ENCODE peak calls at places on chromosomes 4 and X, in four cellular contexts. One of them, this sample, is unnamed.

GRCh38 chr4:151329217-151330007 is 4.0 kb upstream of the SH3D19 start:
- DNase-seq in psoas muscle: no peak
- DNase-seq in astrocyte of the spinal cord: no peak
- DNase-seq in transverse colon: no peak
- DNase-seq in this sample: no peak

GRCh38 chr4:54877006-54877405 is 219.2 kb downstream of the KIT start:
- DNase-seq in psoas muscle: no peak
- DNase-seq in astrocyte of the spinal cord: peak
- DNase-seq in transverse colon: no peak
- DNase-seq in this sample: peak

GRCh38 chrX:9282325-9282724 is 182.5 kb upstream of the TBL1X start:
- DNase-seq in astrocyte of the spinal cord: no peak
- DNase-seq in transverse colon: no peak
- DNase-seq in psoas muscle: no peak
- DNase-seq in this sample: no peak

GRCh38 chrX:51461053-51462050 is 35.0 kb downstream of the NUDT11 start:
- DNase-seq in astrocyte of the spinal cord: peak
- DNase-seq in transverse colon: no peak
- DNase-seq in psoas muscle: no peak
- DNase-seq in this sample: peak

GRCh38 chrX:71546879-71547278 is 14.0 kb downstream of the OGT start:
- DNase-seq in psoas muscle: no peak
- DNase-seq in astrocyte of the spinal cord: no peak
- DNase-seq in transverse colon: no peak
- DNase-seq in this sample: no peak

GRCh38 chrX:18098704-18099103 is 122.0 kb downstream of the BEND2 start:
- DNase-seq in psoas muscle: no peak
- DNase-seq in astrocyte of the spinal cord: no peak
- DNase-seq in transverse colon: no peak
- DNase-seq in this sample: no peak

GRCh38 chr4:69470561-69470960 is 25.1 kb downstream of the UGT2B4 start:
- DNase-seq in transverse colon: no peak
- DNase-seq in psoas muscle: no peak
- DNase-seq in astrocyte of the spinal cord: no peak
- DNase-seq in this sample: no peak

GRCh38 chr4:17138847-17139246 is 240.4 kb upstream of the LDB2 start:
- DNase-seq in psoas muscle: no peak
- DNase-seq in transverse colon: no peak
- DNase-seq in astrocyte of the spinal cord: peak
- DNase-seq in this sample: no peak

GRCh38 chr4:169745291-169745690 is 12.5 kb downstream of the HPF1 start:
- DNase-seq in astrocyte of the spinal cord: peak
- DNase-seq in psoas muscle: no peak
- DNase-seq in transverse colon: no peak
- DNase-seq in this sample: peak

GRCh38 chrX:132411310-132411977 is 77.4 kb downstream of the MBNL3 start:
- DNase-seq in astrocyte of the spinal cord: no peak
- DNase-seq in psoas muscle: no peak
- DNase-seq in transverse colon: no peak
- DNase-seq in this sample: no peak

GRCh38 chrX:11890843-11891514 is 132.9 kb downstream of the MSL3 start:
- DNase-seq in psoas muscle: peak
- DNase-seq in astrocyte of the spinal cord: no peak
- DNase-seq in transverse colon: peak
- DNase-seq in this sample: no peak

GRCh38 chrX:115054876-115055275 is 37.5 kb upstream of the IL13RA2 start:
- DNase-seq in astrocyte of the spinal cord: no peak
- DNase-seq in psoas muscle: no peak
- DNase-seq in transverse colon: no peak
- DNase-seq in this sample: no peak

GRCh38 chrX:83469551-83469950 is 38.5 kb upstream of the POU3F4 start:
- DNase-seq in transverse colon: peak
- DNase-seq in psoas muscle: no peak
- DNase-seq in astrocyte of the spinal cord: peak
- DNase-seq in this sample: peak

GRCh38 chr4:146465628-146466027 is 56.1 kb downstream of the SLC10A7 start:
- DNase-seq in transverse colon: no peak
- DNase-seq in astrocyte of the spinal cord: no peak
- DNase-seq in psoas muscle: no peak
- DNase-seq in this sample: peak

GRCh38 chr4:176927664-176928063 is 134.9 kb upstream of the VEGFC start:
- DNase-seq in transverse colon: no peak
- DNase-seq in astrocyte of the spinal cord: peak
- DNase-seq in psoas muscle: no peak
- DNase-seq in this sample: peak

DNA sequence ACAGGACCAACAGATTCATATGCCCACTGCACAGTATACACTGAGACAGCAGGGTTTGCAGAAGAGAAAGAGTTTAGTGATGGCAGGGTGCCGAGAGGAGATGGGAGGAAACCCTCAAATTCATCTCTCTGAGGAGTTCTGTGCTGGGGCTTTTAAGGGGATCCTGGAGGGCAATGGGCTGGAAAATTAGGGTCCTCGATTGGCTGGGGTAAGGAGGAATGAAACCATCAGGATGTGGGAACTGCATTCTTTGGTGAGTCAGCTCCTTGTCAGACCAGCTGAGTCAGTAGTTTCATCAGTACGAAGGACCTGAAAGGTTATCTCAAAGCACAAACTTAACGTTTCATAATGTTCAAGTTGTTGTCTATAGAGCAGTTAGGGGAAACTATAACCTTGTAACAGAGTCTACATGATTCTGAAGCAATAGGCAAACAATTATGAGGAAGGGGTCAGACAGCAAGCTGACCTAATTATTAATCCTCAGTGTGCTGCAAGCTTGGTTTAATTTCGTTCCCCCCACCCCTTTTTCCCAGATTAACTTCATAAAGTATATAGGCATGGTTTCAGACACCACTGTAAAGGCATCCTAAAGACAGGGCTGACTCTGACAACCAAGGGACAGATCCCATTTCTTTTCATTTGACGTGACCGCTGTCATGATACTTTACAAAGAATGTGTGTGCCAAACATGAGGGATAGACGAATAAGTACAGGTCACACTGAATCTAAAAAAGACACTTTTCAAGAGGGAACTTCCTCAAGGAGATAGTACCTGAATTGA is 1.5 kb upstream of the MSMO1 start:
- DNase-seq in transverse colon: no peak
- DNase-seq in psoas muscle: no peak
- DNase-seq in astrocyte of the spinal cord: peak
- DNase-seq in this sample: peak
- H3K4me3 ChIP-seq in transverse colon: no peak
- H3K4me3 ChIP-seq in psoas muscle: peak
- H3K4me3 ChIP-seq in astrocyte of the spinal cord: no peak
- H3K4me3 ChIP-seq in this sample: peak

DNA sequence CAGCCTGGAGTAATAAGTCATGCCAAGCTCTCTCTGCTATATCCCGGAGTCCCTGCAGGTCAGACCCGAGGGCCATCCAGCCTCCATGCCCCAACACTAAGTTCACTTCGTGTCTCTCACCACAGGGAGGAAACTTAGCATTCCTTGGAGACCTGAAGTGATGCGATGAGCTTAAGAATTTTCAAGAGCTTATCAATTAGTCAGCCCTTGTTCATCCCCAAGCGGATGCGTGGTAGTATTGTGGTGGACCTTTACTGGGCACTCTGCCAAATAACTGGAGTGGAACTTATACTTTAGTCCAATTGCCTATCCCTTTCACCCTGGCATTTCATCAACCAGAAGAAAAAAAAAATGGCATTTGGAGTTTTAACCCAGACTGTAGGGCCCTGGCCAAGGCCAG is 137.2 kb downstream of the RELL1 start:
- DNase-seq in transverse colon: no peak
- DNase-seq in psoas muscle: no peak
- DNase-seq in astrocyte of the spinal cord: peak
- DNase-seq in this sample: peak
- TF ChIP-seq CTCF in transverse colon: no peak
- TF ChIP-seq CTCF in psoas muscle: no peak
- TF ChIP-seq CTCF in astrocyte of the spinal cord: no peak
- TF ChIP-seq CTCF in this sample: no peak

GRCh38 chr4:174505012-174505411 is 17.3 kb downstream of the HPGD start:
- DNase-seq in transverse colon: no peak
- DNase-seq in astrocyte of the spinal cord: no peak
- DNase-seq in psoas muscle: no peak
- DNase-seq in this sample: no peak
- H3K4me3 ChIP-seq in transverse colon: no peak
- H3K4me3 ChIP-seq in astrocyte of the spinal cord: no peak
- H3K4me3 ChIP-seq in psoas muscle: no peak
- H3K4me3 ChIP-seq in this sample: no peak

DNA sequence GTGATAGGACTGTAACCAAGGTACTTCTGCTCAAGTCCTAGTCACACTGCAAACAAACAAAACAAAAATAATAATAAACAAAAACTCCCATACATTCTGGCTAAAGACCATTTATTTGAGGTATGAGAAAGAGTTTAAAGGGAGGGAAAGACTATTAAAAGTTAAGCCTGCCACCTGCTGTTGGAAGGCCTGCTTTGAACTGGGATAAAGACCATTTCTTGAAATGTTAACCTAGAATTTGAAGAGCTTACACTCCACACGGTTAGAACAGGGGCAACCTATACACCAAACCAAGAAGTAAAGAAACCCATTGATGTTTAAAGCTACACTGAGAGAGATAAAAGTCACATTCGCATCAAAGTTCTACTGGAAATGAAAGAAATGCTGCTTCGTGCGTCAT is 548.7 kb upstream of the DIPK2B start:
- DNase-seq in psoas muscle: no peak
- DNase-seq in transverse colon: no peak
- DNase-seq in astrocyte of the spinal cord: peak
- DNase-seq in this sample: peak
- TF ChIP-seq CTCF in psoas muscle: peak
- TF ChIP-seq CTCF in transverse colon: peak
- TF ChIP-seq CTCF in astrocyte of the spinal cord: peak
- TF ChIP-seq CTCF in this sample: peak

DNA sequence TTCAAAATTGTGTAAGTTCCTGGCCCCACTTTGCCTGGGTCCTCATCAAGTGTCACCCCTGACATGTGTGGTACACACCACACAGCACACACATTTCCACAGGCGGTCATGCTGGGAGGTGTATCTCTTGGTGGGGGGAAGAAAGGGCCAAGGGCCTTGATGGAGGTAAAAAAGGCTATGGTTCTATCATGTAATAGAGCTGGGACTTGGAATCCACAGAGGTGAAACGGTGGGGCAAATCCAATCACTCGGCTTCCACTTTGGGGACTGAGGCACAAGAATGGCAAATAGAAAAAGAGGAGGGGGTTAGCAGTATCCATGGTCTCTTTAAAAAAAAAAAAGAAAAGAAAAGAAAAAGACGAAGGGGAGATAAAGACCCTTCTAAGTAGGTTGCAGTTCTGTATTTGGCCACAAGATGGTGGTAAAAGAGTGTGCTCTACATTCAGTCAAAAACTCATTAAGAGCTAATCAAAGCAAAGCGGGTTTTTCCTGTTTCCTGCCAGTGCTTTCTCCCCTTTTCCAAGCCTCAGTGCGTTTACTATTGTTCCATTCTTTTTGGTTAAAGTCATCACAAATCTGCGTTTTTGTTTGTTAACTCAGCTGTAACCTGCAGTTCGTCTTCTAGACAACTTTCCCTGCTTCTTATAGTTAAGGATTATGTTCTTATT is 37.0 kb upstream of the ATP6AP2 start:
- DNase-seq in transverse colon: no peak
- DNase-seq in psoas muscle: no peak
- DNase-seq in astrocyte of the spinal cord: peak
- DNase-seq in this sample: peak
- H3K4me3 ChIP-seq in transverse colon: no peak
- H3K4me3 ChIP-seq in psoas muscle: peak
- H3K4me3 ChIP-seq in astrocyte of the spinal cord: no peak
- H3K4me3 ChIP-seq in this sample: no peak

DNA sequence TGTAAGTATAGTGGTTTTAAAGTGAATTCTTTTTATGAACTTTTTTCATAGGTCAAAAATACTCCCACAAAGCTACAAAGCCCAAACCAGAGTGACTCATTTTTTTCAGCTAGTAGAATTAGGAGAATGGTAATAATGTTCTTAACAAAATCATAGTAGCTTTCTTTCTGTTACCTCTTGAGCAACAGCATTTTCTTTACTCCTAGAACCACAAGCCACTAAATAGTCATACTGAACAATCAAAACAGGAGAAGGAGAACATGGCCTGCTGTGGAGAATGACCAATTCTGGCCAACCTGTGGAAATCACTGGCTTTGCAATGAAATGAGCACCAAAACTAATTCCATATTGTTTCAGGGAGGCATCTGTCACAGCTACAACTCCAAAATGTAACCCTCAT is 112.9 kb downstream of the AMMECR1 start:
- DNase-seq in psoas muscle: no peak
- DNase-seq in astrocyte of the spinal cord: peak
- DNase-seq in transverse colon: no peak
- DNase-seq in this sample: peak
- TF ChIP-seq CTCF in psoas muscle: no peak
- TF ChIP-seq CTCF in astrocyte of the spinal cord: no peak
- TF ChIP-seq CTCF in transverse colon: no peak
- TF ChIP-seq CTCF in this sample: no peak

GRCh38 chr4:3010998-3011397 is 47.6 kb downstream of the GRK4 start:
- DNase-seq in transverse colon: no peak
- DNase-seq in astrocyte of the spinal cord: peak
- DNase-seq in psoas muscle: no peak
- DNase-seq in this sample: peak
- H3K4me3 ChIP-seq in transverse colon: no peak
- H3K4me3 ChIP-seq in astrocyte of the spinal cord: no peak
- H3K4me3 ChIP-seq in psoas muscle: no peak
- H3K4me3 ChIP-seq in this sample: no peak

GRCh38 chr4:100494166-100494565 is 23.7 kb downstream of the EMCN start:
- DNase-seq in psoas muscle: no peak
- DNase-seq in transverse colon: no peak
- DNase-seq in astrocyte of the spinal cord: peak
- DNase-seq in this sample: peak
- TF ChIP-seq CTCF in psoas muscle: no peak
- TF ChIP-seq CTCF in transverse colon: no peak
- TF ChIP-seq CTCF in astrocyte of the spinal cord: no peak
- TF ChIP-seq CTCF in this sample: no peak

This sample was measured in choroid plexus epithelial cell.